ENCODE peak calls at places on chromosomes 16 and 17, in nine cellular contexts. One of them, this sample, is unnamed.

GRCh38 chr16:53999841-54000240 is 286.7 kb downstream of the IRX3 start:
- DNase-seq in tibial artery: no peak
- DNase-seq in SHP77: no peak
- DNase-seq in HT-29: no peak
- DNase-seq in endothelial cell of umbilical vein: no peak
- DNase-seq in HFFc6: no peak
- DNase-seq in AG20443: peak
- DNase-seq in DMS53: no peak
- DNase-seq in heart right ventricle: no peak
- DNase-seq in this sample: no peak

GRCh38 chr16:66486773-66487579 is 59.9 kb downstream of the BEAN1 start:
- DNase-seq in AG20443: peak
- DNase-seq in SHP77: peak
- DNase-seq in HFFc6: peak
- DNase-seq in endothelial cell of umbilical vein: peak
- DNase-seq in HT-29: no peak
- DNase-seq in DMS53: peak
- DNase-seq in tibial artery: peak
- DNase-seq in heart right ventricle: no peak
- DNase-seq in this sample: peak

GRCh38 chr17:34827008-34827407 is 134.3 kb downstream of the CCT6B start:
- DNase-seq in HT-29: no peak
- DNase-seq in DMS53: no peak
- DNase-seq in AG20443: no peak
- DNase-seq in endothelial cell of umbilical vein: no peak
- DNase-seq in SHP77: no peak
- DNase-seq in tibial artery: no peak
- DNase-seq in HFFc6: no peak
- DNase-seq in heart right ventricle: no peak
- DNase-seq in this sample: no peak

GRCh38 chr17:13420294-13421277 is 181.1 kb downstream of the HS3ST3A1 start:
- DNase-seq in HT-29: peak
- DNase-seq in heart right ventricle: no peak
- DNase-seq in endothelial cell of umbilical vein: no peak
- DNase-seq in HFFc6: peak
- DNase-seq in DMS53: peak
- DNase-seq in SHP77: peak
- DNase-seq in AG20443: peak
- DNase-seq in tibial artery: no peak
- DNase-seq in this sample: no peak

GRCh38 chr17:49996495-49997255 is 1.7 kb upstream of the DLX3 start:
- DNase-seq in heart right ventricle: peak
- DNase-seq in endothelial cell of umbilical vein: peak
- DNase-seq in SHP77: peak
- DNase-seq in tibial artery: no peak
- DNase-seq in AG20443: peak
- DNase-seq in HFFc6: no peak
- DNase-seq in HT-29: peak
- DNase-seq in DMS53: peak
- DNase-seq in this sample: no peak

GRCh38 chr16:26644912-26645543 is 421.7 kb upstream of the C16orf82 start:
- DNase-seq in heart right ventricle: no peak
- DNase-seq in AG20443: no peak
- DNase-seq in tibial artery: no peak
- DNase-seq in DMS53: no peak
- DNase-seq in SHP77: no peak
- DNase-seq in HFFc6: no peak
- DNase-seq in endothelial cell of umbilical vein: no peak
- DNase-seq in HT-29: no peak
- DNase-seq in this sample: peak

GRCh38 chr16:3026609-3027487 is 3.0 kb downstream of the THOC6 start:
- DNase-seq in HFFc6: no peak
- DNase-seq in endothelial cell of umbilical vein: no peak
- DNase-seq in tibial artery: no peak
- DNase-seq in heart right ventricle: no peak
- DNase-seq in AG20443: no peak
- DNase-seq in DMS53: no peak
- DNase-seq in SHP77: no peak
- DNase-seq in HT-29: no peak
- DNase-seq in this sample: no peak

GRCh38 chr17:8244768-8245167 is 3.1 kb downstream of the CTC1 start:
- DNase-seq in SHP77: no peak
- DNase-seq in heart right ventricle: no peak
- DNase-seq in HT-29: no peak
- DNase-seq in HFFc6: no peak
- DNase-seq in DMS53: no peak
- DNase-seq in AG20443: no peak
- DNase-seq in endothelial cell of umbilical vein: no peak
- DNase-seq in tibial artery: no peak
- DNase-seq in this sample: no peak

GRCh38 chr17:64781394-64781793 is 119.3 kb upstream of the SMURF2 start:
- DNase-seq in DMS53: peak
- DNase-seq in tibial artery: no peak
- DNase-seq in HFFc6: no peak
- DNase-seq in endothelial cell of umbilical vein: peak
- DNase-seq in SHP77: no peak
- DNase-seq in HT-29: peak
- DNase-seq in heart right ventricle: peak
- DNase-seq in AG20443: peak
- DNase-seq in this sample: no peak

GRCh38 chr16:72760581-72760980 is 287.3 kb downstream of the ZFHX3 start:
- DNase-seq in AG20443: no peak
- DNase-seq in SHP77: no peak
- DNase-seq in HFFc6: no peak
- DNase-seq in DMS53: no peak
- DNase-seq in endothelial cell of umbilical vein: no peak
- DNase-seq in heart right ventricle: no peak
- DNase-seq in HT-29: no peak
- DNase-seq in tibial artery: no peak
- DNase-seq in this sample: no peak

GRCh38 chr16:69112285-69113129 is 7.1 kb downstream of the HAS3 start:
- DNase-seq in HFFc6: no peak
- DNase-seq in endothelial cell of umbilical vein: peak
- DNase-seq in heart right ventricle: peak
- DNase-seq in tibial artery: no peak
- DNase-seq in AG20443: peak
- DNase-seq in SHP77: peak
- DNase-seq in DMS53: peak
- DNase-seq in HT-29: peak
- DNase-seq in this sample: no peak

GRCh38 chr16:28118636-28119035 is 55.1 kb upstream of the GSG1L start:
- DNase-seq in endothelial cell of umbilical vein: no peak
- DNase-seq in HT-29: no peak
- DNase-seq in tibial artery: no peak
- DNase-seq in SHP77: no peak
- DNase-seq in AG20443: no peak
- DNase-seq in heart right ventricle: no peak
- DNase-seq in DMS53: no peak
- DNase-seq in HFFc6: no peak
- DNase-seq in this sample: no peak

GRCh38 chr17:57916925-57917858 is 38.0 kb downstream of the CUEDC1 start:
- DNase-seq in SHP77: peak
- DNase-seq in endothelial cell of umbilical vein: no peak
- DNase-seq in DMS53: peak
- DNase-seq in HFFc6: no peak
- DNase-seq in AG20443: no peak
- DNase-seq in tibial artery: no peak
- DNase-seq in HT-29: peak
- DNase-seq in heart right ventricle: peak
- DNase-seq in this sample: peak

GRCh38 chr17:1034652-1035210 is 37.8 kb downstream of the TIMM22 start:
- DNase-seq in heart right ventricle: no peak
- DNase-seq in tibial artery: no peak
- DNase-seq in HFFc6: no peak
- DNase-seq in DMS53: peak
- DNase-seq in AG20443: no peak
- DNase-seq in SHP77: no peak
- DNase-seq in HT-29: no peak
- DNase-seq in endothelial cell of umbilical vein: no peak
- DNase-seq in this sample: no peak

GRCh38 chr17:57363580-57363979 is 107.3 kb downstream of the MSI2 start:
- DNase-seq in DMS53: no peak
- DNase-seq in HFFc6: no peak
- DNase-seq in SHP77: no peak
- DNase-seq in tibial artery: no peak
- DNase-seq in HT-29: no peak
- DNase-seq in endothelial cell of umbilical vein: no peak
- DNase-seq in AG20443: no peak
- DNase-seq in heart right ventricle: no peak
- DNase-seq in this sample: no peak

GRCh38 chr17:8609910-8610309 is 20.6 kb downstream of the MYH10 start:
- DNase-seq in HT-29: no peak
- DNase-seq in DMS53: no peak
- DNase-seq in heart right ventricle: no peak
- DNase-seq in tibial artery: no peak
- DNase-seq in SHP77: no peak
- DNase-seq in endothelial cell of umbilical vein: no peak
- DNase-seq in AG20443: no peak
- DNase-seq in HFFc6: no peak
- DNase-seq in this sample: no peak

GRCh38 chr16:22754577-22754976 is 59.4 kb upstream of the HS3ST2 start:
- DNase-seq in endothelial cell of umbilical vein: no peak
- DNase-seq in SHP77: no peak
- DNase-seq in DMS53: no peak
- DNase-seq in tibial artery: no peak
- DNase-seq in HT-29: no peak
- DNase-seq in heart right ventricle: no peak
- DNase-seq in HFFc6: no peak
- DNase-seq in AG20443: no peak
- DNase-seq in this sample: no peak

GRCh38 chr16:31010539-31010938 is at the start of gene STX1B:
- DNase-seq in tibial artery: no peak
- DNase-seq in HT-29: no peak
- DNase-seq in SHP77: peak
- DNase-seq in DMS53: no peak
- DNase-seq in AG20443: peak
- DNase-seq in endothelial cell of umbilical vein: no peak
- DNase-seq in HFFc6: no peak
- DNase-seq in heart right ventricle: no peak
- DNase-seq in this sample: peak

GRCh38 chr17:78237403-78238012 is 6.1 kb downstream of the TMEM235 start:
- DNase-seq in endothelial cell of umbilical vein: no peak
- DNase-seq in tibial artery: no peak
- DNase-seq in DMS53: no peak
- DNase-seq in HFFc6: no peak
- DNase-seq in HT-29: no peak
- DNase-seq in SHP77: peak
- DNase-seq in AG20443: no peak
- DNase-seq in heart right ventricle: no peak
- DNase-seq in this sample: peak

GRCh38 chr17:73360961-73361761 is 49.4 kb upstream of the CDC42EP4 start:
- DNase-seq in heart right ventricle: no peak
- DNase-seq in HFFc6: no peak
- DNase-seq in DMS53: no peak
- DNase-seq in AG20443: no peak
- DNase-seq in HT-29: no peak
- DNase-seq in tibial artery: no peak
- DNase-seq in SHP77: no peak
- DNase-seq in endothelial cell of umbilical vein: no peak
- DNase-seq in this sample: no peak

GRCh38 chr16:3879258-3879886 is 1.1 kb downstream of the CREBBP start:
- DNase-seq in HFFc6: no peak
- DNase-seq in heart right ventricle: peak
- DNase-seq in tibial artery: no peak
- DNase-seq in AG20443: no peak
- DNase-seq in HT-29: peak
- DNase-seq in endothelial cell of umbilical vein: no peak
- DNase-seq in DMS53: peak
- DNase-seq in SHP77: no peak
- DNase-seq in this sample: no peak

GRCh38 chr16:30421010-30421409 is 8.8 kb downstream of the DCTPP1 start:
- DNase-seq in AG20443: no peak
- DNase-seq in heart right ventricle: no peak
- DNase-seq in SHP77: no peak
- DNase-seq in HT-29: no peak
- DNase-seq in DMS53: no peak
- DNase-seq in tibial artery: no peak
- DNase-seq in endothelial cell of umbilical vein: no peak
- DNase-seq in HFFc6: no peak
- DNase-seq in this sample: no peak

GRCh38 chr17:55794681-55795080 is 43.8 kb downstream of the PCTP start:
- DNase-seq in AG20443: no peak
- DNase-seq in DMS53: no peak
- DNase-seq in SHP77: no peak
- DNase-seq in endothelial cell of umbilical vein: no peak
- DNase-seq in HT-29: no peak
- DNase-seq in heart right ventricle: no peak
- DNase-seq in tibial artery: no peak
- DNase-seq in HFFc6: no peak
- DNase-seq in this sample: no peak

GRCh38 chr16:17836868-17837602 is 366.3 kb upstream of the XYLT1 start:
- DNase-seq in heart right ventricle: no peak
- DNase-seq in DMS53: no peak
- DNase-seq in HFFc6: peak
- DNase-seq in SHP77: no peak
- DNase-seq in HT-29: peak
- DNase-seq in endothelial cell of umbilical vein: no peak
- DNase-seq in AG20443: peak
- DNase-seq in tibial artery: no peak
- DNase-seq in this sample: no peak

GRCh38 chr16:66728117-66728787 is 23.2 kb downstream of the DYNC1LI2 start:
- DNase-seq in heart right ventricle: no peak
- DNase-seq in endothelial cell of umbilical vein: peak
- DNase-seq in AG20443: peak
- DNase-seq in tibial artery: no peak
- DNase-seq in HT-29: peak
- DNase-seq in SHP77: peak
- DNase-seq in DMS53: peak
- DNase-seq in HFFc6: peak
- DNase-seq in this sample: peak

GRCh38 chr16:10228779-10229178 is 46.6 kb upstream of the GRIN2A start:
- DNase-seq in DMS53: no peak
- DNase-seq in HFFc6: no peak
- DNase-seq in endothelial cell of umbilical vein: no peak
- DNase-seq in SHP77: no peak
- DNase-seq in AG20443: no peak
- DNase-seq in HT-29: no peak
- DNase-seq in heart right ventricle: no peak
- DNase-seq in tibial artery: no peak
- DNase-seq in this sample: no peak

GRCh38 chr16:72961115-72961832 is 86.7 kb downstream of the ZFHX3 start:
- DNase-seq in SHP77: peak
- DNase-seq in endothelial cell of umbilical vein: no peak
- DNase-seq in HT-29: peak
- DNase-seq in tibial artery: peak
- DNase-seq in AG20443: peak
- DNase-seq in heart right ventricle: no peak
- DNase-seq in DMS53: no peak
- DNase-seq in HFFc6: no peak
- DNase-seq in this sample: no peak

GRCh38 chr17:38920374-38921291 is 4.8 kb upstream of the LASP1NB start:
- DNase-seq in HT-29: no peak
- DNase-seq in AG20443: no peak
- DNase-seq in DMS53: no peak
- DNase-seq in endothelial cell of umbilical vein: no peak
- DNase-seq in tibial artery: no peak
- DNase-seq in heart right ventricle: no peak
- DNase-seq in HFFc6: no peak
- DNase-seq in SHP77: no peak
- DNase-seq in this sample: no peak

GRCh38 chr16:83933885-83934683 is 19.0 kb upstream of the OSGIN1 start:
- DNase-seq in SHP77: no peak
- DNase-seq in heart right ventricle: no peak
- DNase-seq in DMS53: no peak
- DNase-seq in HT-29: no peak
- DNase-seq in tibial artery: no peak
- DNase-seq in AG20443: peak
- DNase-seq in HFFc6: no peak
- DNase-seq in endothelial cell of umbilical vein: no peak
- DNase-seq in this sample: no peak

GRCh38 chr17:48215583-48216139 is 108.1 kb downstream of the SNX11 start:
- DNase-seq in HFFc6: peak
- DNase-seq in endothelial cell of umbilical vein: peak
- DNase-seq in tibial artery: no peak
- DNase-seq in heart right ventricle: no peak
- DNase-seq in SHP77: peak
- DNase-seq in HT-29: peak
- DNase-seq in DMS53: peak
- DNase-seq in AG20443: peak
- DNase-seq in this sample: peak

GRCh38 chr17:59734226-59734625 is 26.8 kb downstream of the VMP1 start:
- DNase-seq in tibial artery: no peak
- DNase-seq in HFFc6: no peak
- DNase-seq in heart right ventricle: no peak
- DNase-seq in endothelial cell of umbilical vein: no peak
- DNase-seq in SHP77: no peak
- DNase-seq in AG20443: no peak
- DNase-seq in DMS53: no peak
- DNase-seq in HT-29: no peak
- DNase-seq in this sample: no peak

This sample was measured in globus pallidus.